ENCODE peak calls at places on chromosomes 11 and 22, in nine cellular contexts. Y, S, T, F, L, Q, B, E and W are unnamed samples.

GRCh38 chr11:99424313-99425084 is 403.8 kb downstream of the CNTN5 start:
- ATAC-seq in Y (peak; percentile 99), S (no peak), T (no peak), F (peak; percentile 65), L (no peak), Q (no peak), B (peak; percentile 47), E (no peak), W (no peak)

GRCh38 chr11:24163146-24163545 is 333.7 kb upstream of the LUZP2 start:
- ATAC-seq in Y (no peak), S (no peak), T (no peak), F (no peak), L (no peak), Q (no peak), B (no peak), E (no peak), W (no peak)

GRCh38 chr22:25567305-25567704 is 2.8 kb downstream of the GRK3 start:
- ATAC-seq in Y (no peak), S (no peak), T (peak; percentile 19), F (no peak), L (peak; percentile 5), Q (no peak), B (no peak), E (no peak), W (no peak)

GRCh38 chr11:132078230-132078629 is 707.8 kb downstream of the NTM start:
- ATAC-seq in Y (no peak), S (no peak), T (no peak), F (no peak), L (no peak), Q (no peak), B (no peak), E (no peak), W (no peak)

GRCh38 chr11:100434821-100435641 is 252.1 kb upstream of the ARHGAP42 start:
- ATAC-seq in Y (no peak), S (no peak), T (no peak), F (no peak), L (no peak), Q (no peak), B (no peak), E (no peak), W (no peak)

GRCh38 chr11:15286465-15286864 is 171.7 kb downstream of the INSC start:
- ATAC-seq in Y (no peak), S (no peak), T (no peak), F (no peak), L (no peak), Q (no peak), B (no peak), E (no peak), W (no peak)

GRCh38 chr11:76788661-76789442 is 5.7 kb downstream of the TSKU start:
- ATAC-seq in Y (no peak), S (peak; percentile 18), T (peak; percentile 61), F (no peak), L (no peak), Q (no peak), B (peak; percentile 73), E (no peak), W (peak; percentile 78)

GRCh38 chr11:46979358-46979757 is 42.8 kb downstream of the CSTPP1 start:
- ATAC-seq in Y (no peak), S (no peak), T (peak; percentile 72), F (no peak), L (no peak), Q (no peak), B (peak; percentile 59), E (no peak), W (no peak)

GRCh38 chr11:16096336-16096735 is 260.0 kb downstream of the SOX6 start:
- ATAC-seq in Y (no peak), S (no peak), T (no peak), F (no peak), L (no peak), Q (no peak), B (no peak), E (no peak), W (no peak)

GRCh38 chr22:41917906-41918791 is 3.3 kb upstream of the SHISA8 start:
- ATAC-seq in Y (peak; percentile 31), S (no peak), T (peak; percentile 7), F (peak; percentile 56), L (peak; percentile 2), Q (no peak), B (peak; percentile 20), E (no peak), W (peak; percentile 2)

GRCh38 chr22:28750471-28750881 is 8.6 kb downstream of the HSCB start:
- ATAC-seq in Y (no peak), S (no peak), T (no peak), F (peak; percentile 49), L (no peak), Q (no peak), B (no peak), E (no peak), W (no peak)

GRCh38 chr11:46335858-46336600 is 11.2 kb upstream of the DGKZ start:
- ATAC-seq in Y (no peak), S (no peak), T (no peak), F (no peak), L (no peak), Q (no peak), B (no peak), E (no peak), W (no peak)

GRCh38 chr22:29524440-29525191 is 28.9 kb downstream of the THOC5 start:
- ATAC-seq in Y (peak; percentile 82), S (peak; percentile 88), T (peak; percentile 73), F (peak; percentile 54), L (peak; percentile 98), Q (peak; percentile 42), B (peak; percentile 75), E (peak; percentile 36), W (peak; percentile 52)

GRCh38 chr11:75728992-75729391 is 11.4 kb downstream of the MOGAT2 start:
- ATAC-seq in Y (no peak), S (no peak), T (no peak), F (no peak), L (no peak), Q (no peak), B (no peak), E (no peak), W (no peak)